ENCODE peak calls at places on chromosomes 16 and 17, in nine cellular contexts. O is WTC11, J is cardiac muscle cell, R is GM12864, L is lower lobe of right lung, C is IMR-90, P is nephron progenitor cell, E is right lobe of liver, Q is stomach. I is an unnamed sample.

GRCh38 chr16:85202051-85202601 is 89.9 kb upstream of the CIBAR2 start:
- DNase-seq in O (no peak), J (no peak), R (no peak), L (no peak), C (no peak), P (no peak), E (no peak), Q (no peak), I (no peak)

GRCh38 chr17:50908140-50908859 is 42.1 kb upstream of the TOB1 start:
- DNase-seq in O (no peak), J (no peak), R (no peak), L (no peak), C (no peak), P (no peak), E (no peak), Q (no peak), I (no peak)

GRCh38 chr16:11668590-11669379 is 530 bp downstream of the SNN start:
- DNase-seq in O (peak), J (no peak), R (no peak), L (no peak), C (no peak), P (peak), E (peak), Q (no peak), I (peak)

GRCh38 chr17:74466111-74466784 is at the start of gene CD300A:
- DNase-seq in O (peak), J (no peak), R (no peak), L (peak), C (no peak), P (no peak), E (no peak), Q (peak), I (no peak)

GRCh38 chr16:54000361-54000760 is 286.2 kb downstream of the IRX3 start:
- DNase-seq in O (no peak), J (peak), R (no peak), L (no peak), C (no peak), P (no peak), E (no peak), Q (no peak), I (no peak)

GRCh38 chr17:67378444-67379250 is 1.6 kb downstream of the PITPNC1 start:
- DNase-seq in O (peak), J (peak), R (no peak), L (peak), C (peak), P (peak), E (peak), Q (peak), I (peak)

GRCh38 chr17:70405492-70406220 is 236.3 kb downstream of the KCNJ2 start:
- DNase-seq in O (no peak), J (peak), R (peak), L (no peak), C (peak), P (no peak), E (no peak), Q (no peak), I (no peak)

GRCh38 chr17:4485676-4486646 is 12.7 kb upstream of the SPNS2 start:
- DNase-seq in O (no peak), J (no peak), R (no peak), L (no peak), C (no peak), P (no peak), E (no peak), Q (no peak), I (no peak)

GRCh38 chr17:43556292-43556691 is 10.2 kb upstream of the ETV4 start:
- DNase-seq in O (no peak), J (peak), R (no peak), L (peak), C (peak), P (peak), E (no peak), Q (peak), I (no peak)

GRCh38 chr16:80142276-80142675 is 398.5 kb upstream of the DYNLRB2 start:
- DNase-seq in O (no peak), J (no peak), R (no peak), L (no peak), C (no peak), P (no peak), E (no peak), Q (no peak), I (no peak)

GRCh38 chr17:64739316-64740058 is 77.4 kb upstream of the SMURF2 start:
- DNase-seq in O (no peak), J (peak), R (no peak), L (no peak), C (peak), P (no peak), E (no peak), Q (no peak), I (no peak)

GRCh38 chr16:54657058-54657708 is 273.5 kb upstream of the IRX5 start:
- DNase-seq in O (no peak), J (peak), R (no peak), L (no peak), C (no peak), P (no peak), E (peak), Q (peak), I (no peak)

GRCh38 chr17:76272541-76273434 is 7.6 kb downstream of the UBALD2 start:
- DNase-seq in O (no peak), J (no peak), R (no peak), L (peak), C (no peak), P (no peak), E (peak), Q (no peak), I (peak)

GRCh38 chr16:14240216-14240843 is 169.2 kb downstream of the MRTFB start:
- DNase-seq in O (no peak), J (peak), R (no peak), L (no peak), C (no peak), P (no peak), E (no peak), Q (no peak), I (no peak)

GRCh38 chr16:2170080-2170479 is 14.5 kb downstream of the TRAF7 start:
- DNase-seq in O (no peak), J (no peak), R (no peak), L (no peak), C (no peak), P (no peak), E (no peak), Q (no peak), I (no peak)

GRCh38 chr17:64531955-64532371 is 25.2 kb downstream of the CEP95 start:
- DNase-seq in O (no peak), J (no peak), R (no peak), L (no peak), C (peak), P (no peak), E (no peak), Q (no peak), I (no peak)

GRCh38 chr17:6305613-6306360 is 129.1 kb downstream of the AIPL1 start:
- DNase-seq in O (no peak), J (no peak), R (no peak), L (no peak), C (no peak), P (no peak), E (no peak), Q (no peak), I (no peak)

GRCh38 chr16:24858219-24859041 is 12.7 kb downstream of the SLC5A11 start:
- DNase-seq in O (peak), J (peak), R (no peak), L (peak), C (peak), P (peak), E (no peak), Q (peak), I (peak)

GRCh38 chr17:14813649-14814048 is 451.5 kb downstream of the PMP22 start:
- DNase-seq in O (peak), J (peak), R (no peak), L (peak), C (no peak), P (peak), E (peak), Q (no peak), I (peak)

GRCh38 chr17:81480140-81480917 is 32.3 kb downstream of the ACTG1 start:
- DNase-seq in O (no peak), J (peak), R (no peak), L (no peak), C (peak), P (no peak), E (no peak), Q (no peak), I (no peak)

GRCh38 chr16:69711115-69711740 is 15.1 kb downstream of the NQO1 start:
- DNase-seq in O (no peak), J (peak), R (no peak), L (no peak), C (peak), P (no peak), E (no peak), Q (peak), I (no peak)

GRCh38 chr16:89828870-89829629 is 775 bp downstream of the SPIRE2 start:
- DNase-seq in O (peak), J (no peak), R (no peak), L (no peak), C (no peak), P (no peak), E (no peak), Q (no peak), I (no peak)

GRCh38 chr16:88303890-88304819 is 78.6 kb upstream of the ZNF469 start:
- DNase-seq in O (no peak), J (peak), R (no peak), L (no peak), C (peak), P (peak), E (no peak), Q (no peak), I (no peak)

GRCh38 chr17:59278401-59278800 is 53.1 kb upstream of the YPEL2 start:
- DNase-seq in O (no peak), J (no peak), R (no peak), L (no peak), C (no peak), P (no peak), E (no peak), Q (no peak), I (no peak)

GRCh38 chr16:59412275-59412841 is 678.2 kb upstream of the GOT2 start:
- DNase-seq in O (no peak), J (no peak), R (no peak), L (no peak), C (peak), P (no peak), E (no peak), Q (no peak), I (no peak)

GRCh38 chr17:75067856-75068255 is 19.9 kb upstream of the SLC16A5 start:
- DNase-seq in O (no peak), J (no peak), R (no peak), L (no peak), C (no peak), P (no peak), E (no peak), Q (no peak), I (no peak)

GRCh38 chr17:72660274-72661092 is 432.0 kb downstream of the SLC39A11 start:
- DNase-seq in O (no peak), J (no peak), R (no peak), L (no peak), C (no peak), P (no peak), E (no peak), Q (no peak), I (no peak)

GRCh38 chr17:72661093-72661944 is 431.2 kb downstream of the SLC39A11 start:
- DNase-seq in O (no peak), J (no peak), R (no peak), L (no peak), C (no peak), P (no peak), E (no peak), Q (no peak), I (no peak)

GRCh38 chr17:72662827-72663190 is 429.7 kb downstream of the SLC39A11 start:
- DNase-seq in O (no peak), J (no peak), R (no peak), L (no peak), C (no peak), P (no peak), E (no peak), Q (no peak), I (no peak)

GRCh38 chr17:72659811-72660210 is 432.7 kb downstream of the SLC39A11 start:
- DNase-seq in O (no peak), J (no peak), R (no peak), L (no peak), C (no peak), P (no peak), E (no peak), Q (no peak), I (no peak)

GRCh38 chr17:72661945-72662826 is 430.3 kb downstream of the SLC39A11 start:
- DNase-seq in O (no peak), J (no peak), R (no peak), L (no peak), C (no peak), P (no peak), E (no peak), Q (no peak), I (no peak)
- TF ChIP-seq CTCF in O (no peak), J (no peak), R (no peak), L (no peak), C (no peak), P (no peak), E (no peak), Q (no peak), I (no peak)

DNA sequence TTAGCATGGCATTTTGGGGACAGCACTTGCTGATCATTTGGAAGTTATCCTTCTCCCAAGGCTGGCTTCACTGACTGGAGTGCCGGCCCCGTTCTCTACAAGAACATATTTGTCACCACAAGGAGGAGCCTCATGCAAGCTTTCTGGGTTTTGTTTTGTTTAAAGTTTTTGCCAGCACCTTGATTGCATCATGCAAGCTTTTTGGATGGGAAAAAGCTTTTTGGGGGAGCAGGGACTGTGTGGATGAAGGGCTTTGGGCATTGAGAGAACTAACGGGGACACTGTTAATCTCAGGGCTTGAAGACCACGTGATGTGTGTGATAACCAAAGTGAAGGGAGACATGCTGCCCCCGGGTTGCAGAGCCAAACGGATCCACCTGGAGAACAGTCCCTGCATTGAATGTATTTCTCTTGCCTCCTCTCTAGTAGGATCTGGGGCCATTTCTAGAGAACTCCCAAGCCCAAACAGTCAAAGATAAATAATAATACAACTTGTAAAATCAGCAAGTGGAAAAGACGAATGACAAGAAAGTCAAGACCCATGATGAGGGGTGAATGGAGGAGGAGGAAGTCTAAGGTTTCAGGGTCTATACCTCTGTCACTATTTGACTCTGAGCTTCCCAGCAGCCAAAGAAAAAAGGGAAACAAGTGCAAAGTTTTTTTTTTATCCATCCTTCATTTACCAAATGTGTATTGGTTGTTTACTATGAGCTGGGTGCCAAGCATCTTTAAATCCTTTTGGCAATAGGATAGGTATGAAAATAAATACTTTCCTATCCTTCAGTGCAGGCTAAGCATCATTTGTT is 17.2 kb downstream of the TMEM114 start:
- DNase-seq in O (peak), J (peak), R (no peak), L (no peak), C (peak), P (peak), E (no peak), Q (no peak), I (no peak)
- TF ChIP-seq CTCF in O (peak), J (peak), R (peak), L (peak), C (peak), P (peak), E (peak), Q (no peak), I (peak)

GRCh38 chr16:72723781-72724180 is 324.1 kb downstream of the ZFHX3 start:
- DNase-seq in O (no peak), J (peak), R (no peak), L (no peak), C (peak), P (no peak), E (no peak), Q (no peak), I (no peak)

GRCh38 chr16:72725643-72726042 is 322.3 kb downstream of the ZFHX3 start:
- DNase-seq in O (no peak), J (no peak), R (no peak), L (no peak), C (no peak), P (no peak), E (no peak), Q (no peak), I (no peak)

GRCh38 chr16:72722552-72722951 is 325.4 kb downstream of the ZFHX3 start:
- DNase-seq in O (peak), J (no peak), R (no peak), L (no peak), C (no peak), P (no peak), E (no peak), Q (no peak), I (no peak)

DNA sequence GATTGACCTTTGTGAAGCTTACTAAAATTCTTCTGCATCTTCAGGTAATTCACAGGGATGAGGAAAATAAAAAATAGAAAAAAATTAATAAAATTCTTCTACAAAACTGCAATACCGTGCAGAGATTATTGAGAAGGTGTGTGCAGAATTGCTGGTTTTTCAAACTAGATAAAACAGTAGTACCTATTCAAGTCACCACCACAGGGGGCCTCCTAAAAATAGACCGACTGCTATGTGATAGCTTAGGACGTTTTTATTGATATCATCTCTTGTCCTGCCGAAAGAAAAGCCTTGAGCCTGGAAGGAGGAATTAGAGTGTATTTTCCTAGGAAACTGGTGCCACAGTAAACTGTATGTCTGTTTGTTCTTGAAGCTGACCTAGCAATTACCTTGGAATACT is 325.9 kb downstream of the ZFHX3 start:
- DNase-seq in O (no peak), J (no peak), R (no peak), L (no peak), C (no peak), P (no peak), E (no peak), Q (no peak), I (no peak)
- TF ChIP-seq CTCF in O (no peak), J (no peak), R (no peak), L (no peak), C (no peak), P (no peak), E (no peak), Q (no peak), I (no peak)

GRCh38 chr16:58198022-58198683 is at the start of gene CSNK2A2:
- DNase-seq in O (peak), J (peak), R (peak), L (peak), C (peak), P (peak), E (peak), Q (peak), I (peak)
- TF ChIP-seq CTCF in O (no peak), J (peak), R (peak), L (peak), C (peak), P (no peak), E (peak), Q (no peak), I (peak)

DNA sequence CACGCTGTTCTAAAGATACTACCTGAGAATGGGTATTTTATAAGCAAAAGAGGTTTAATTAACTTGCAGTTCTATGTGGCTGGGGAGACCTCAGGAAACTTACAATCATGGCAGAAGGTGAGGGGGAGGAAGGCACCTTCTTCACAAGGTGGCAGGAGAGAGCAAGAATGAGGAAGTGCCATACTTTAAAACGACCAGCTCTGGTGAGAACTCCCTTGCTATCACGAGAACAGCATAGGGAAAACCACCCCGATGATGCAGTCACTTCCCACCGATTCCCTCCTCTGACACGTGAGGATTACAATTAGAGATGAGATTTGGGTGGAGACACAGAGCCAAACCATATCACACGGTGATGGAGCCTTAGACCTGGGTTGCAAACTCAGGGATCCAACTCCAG is 317.5 kb upstream of the EEF2KMT start:
- DNase-seq in O (no peak), J (no peak), R (no peak), L (no peak), C (no peak), P (no peak), E (no peak), Q (no peak), I (no peak)
- TF ChIP-seq CTCF in O (no peak), J (no peak), R (no peak), L (no peak), C (no peak), P (no peak), E (no peak), Q (no peak), I (no peak)

DNA sequence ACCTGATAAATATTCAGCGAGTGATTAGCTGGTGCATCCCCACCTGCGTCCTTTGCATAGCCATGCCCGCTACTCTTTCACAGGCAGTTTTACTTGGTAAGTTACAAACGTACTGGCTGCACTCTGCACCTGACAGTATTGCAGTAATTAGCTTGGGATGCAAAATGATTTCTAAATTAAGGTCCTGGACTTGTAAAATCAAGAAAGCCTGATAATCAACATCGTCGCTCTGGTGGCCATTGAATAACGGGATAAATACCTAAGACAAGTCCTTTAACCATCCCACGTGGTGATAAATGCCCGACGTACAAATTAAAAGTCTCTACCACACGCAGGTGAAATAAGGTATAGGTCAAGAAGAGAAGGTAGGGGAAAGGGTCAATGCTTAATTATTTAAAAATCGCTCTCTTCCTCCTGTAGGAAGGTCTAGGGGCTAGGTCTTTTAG is 972 bp upstream of the PRKCA start:
- DNase-seq in O (no peak), J (no peak), R (no peak), L (no peak), C (no peak), P (no peak), E (no peak), Q (no peak), I (peak)
- TF ChIP-seq CTCF in O (no peak), J (no peak), R (no peak), L (no peak), C (no peak), P (no peak), E (no peak), Q (no peak), I (no peak)

DNA sequence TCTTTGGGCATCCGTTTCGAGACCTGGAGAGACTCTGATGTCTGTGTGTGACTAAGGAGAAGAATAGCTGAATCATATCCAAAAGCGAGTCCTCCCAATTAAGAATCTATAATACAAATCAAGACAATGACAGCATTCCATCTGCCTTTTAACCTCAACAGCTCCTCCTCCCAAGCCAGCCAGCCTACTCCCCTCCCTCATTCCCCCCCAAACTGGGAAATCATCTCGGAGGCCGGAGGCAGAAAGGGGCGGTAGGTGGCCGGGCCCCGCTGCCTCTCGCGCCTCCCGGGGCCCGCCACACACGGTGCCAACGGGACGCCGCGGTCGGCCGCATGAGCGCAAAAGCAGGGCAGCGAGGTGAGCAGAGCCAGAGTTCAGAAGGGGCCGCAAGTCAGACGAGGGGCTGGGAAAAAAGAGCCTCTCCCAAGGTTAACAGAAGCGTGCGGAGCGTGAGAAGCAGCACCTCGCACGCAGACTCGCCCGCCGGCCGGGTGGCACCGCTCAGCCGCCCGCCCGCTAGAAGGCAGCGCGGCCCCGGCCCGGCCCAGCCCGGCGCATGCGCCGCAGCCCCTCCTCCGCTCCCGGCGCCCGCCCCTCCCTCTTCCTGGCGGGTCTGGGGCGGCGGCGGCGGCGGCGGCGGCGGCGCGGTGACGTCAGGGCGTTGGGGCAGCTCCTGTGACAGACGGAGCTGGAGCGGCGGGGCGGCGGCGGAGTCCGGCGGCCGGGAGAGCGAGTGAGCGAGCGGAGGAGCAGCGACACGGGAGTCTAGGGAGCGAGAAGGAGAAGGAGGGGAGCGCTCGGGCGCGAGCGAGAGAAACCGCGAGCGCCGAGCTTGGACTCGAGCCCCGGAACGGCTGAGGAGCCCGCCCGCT is at the start of gene PAFAH1B1:
- DNase-seq in O (peak), J (peak), R (peak), L (peak), C (peak), P (peak), E (peak), Q (peak), I (peak)
- TF ChIP-seq CTCF in O (no peak), J (no peak), R (no peak), L (peak), C (peak), P (no peak), E (no peak), Q (no peak), I (peak)